ENCODE peak calls at places on chromosomes 5 and 9, in four cellular contexts. I is suprapubic skin; F is endothelial cell of umbilical vein; M is stimulated activated CD4-positive, alpha-beta T cell treated with anti-CD3 and anti-CD28 coated beads, Interleukin-1b, Interleukin-23, amount 100 ng/mL, for 24 hours. T is an unnamed sample.

GRCh38 chr9:37876376-37876775 is 27.6 kb downstream of the SLC25A51 start:
- DNase-seq in I (no peak), M (no peak), F (no peak), T (no peak)

GRCh38 chr9:128005938-128006337 is 25.1 kb upstream of the EEIG1 start:
- DNase-seq in F (peak; percentile 97), M (no peak), I (no peak), T (no peak)

GRCh38 chr5:89399553-89399952 is 516.6 kb upstream of the MEF2C start:
- DNase-seq in I (no peak), F (peak; percentile 56), M (no peak), T (no peak)

GRCh38 chr5:124729687-124730359 is 16.6 kb downstream of the ZNF608 start:
- DNase-seq in F (no peak), M (no peak), I (no peak), T (no peak)

GRCh38 chr9:37037744-37038640 is 3.9 kb upstream of the PAX5 start:
- DNase-seq in F (no peak), M (no peak), I (no peak), T (no peak)

GRCh38 chr9:14278291-14278721 is 35.6 kb downstream of the NFIB start:
- DNase-seq in M (no peak), F (peak; percentile 61), I (no peak), T (peak; percentile 30)

GRCh38 chr9:126482361-126483044 is 131.2 kb upstream of the LMX1B start:
- DNase-seq in F (no peak), I (no peak), M (no peak), T (peak; percentile 5)

GRCh38 chr5:55232194-55232984 is 1.0 kb downstream of the CCNO start:
- DNase-seq in M (no peak), F (peak; percentile 24), I (no peak), T (no peak)

GRCh38 chr9:133347515-133347984 is 381 bp downstream of the MED22 start:
- DNase-seq in M (no peak), I (no peak), F (peak; percentile 35), T (no peak)

T was measured in amniotic stem cell.